ENCODE peak calls at places on chromosomes 13 and 19, in four cellular contexts. Z, S, B and G are unnamed samples.

GRCh38 chr13:76879211-76879875 is 6.9 kb downstream of the KCTD12 start:
- DNase-seq in Z (no peak), S (no peak), B (no peak), G (no peak)

GRCh38 chr13:102642475-102642874 is 45.7 kb downstream of the TPP2 start:
- DNase-seq in Z (peak; percentile 70), S (no peak), B (no peak), G (no peak)

GRCh38 chr19:11373166-11373884 is 1.1 kb upstream of the SWSAP1 start:
- DNase-seq in Z (no peak), S (no peak), B (no peak), G (no peak)

GRCh38 chr19:5321851-5322681 is 18.5 kb downstream of the PTPRS start:
- DNase-seq in Z (no peak), S (no peak), B (no peak), G (no peak)

GRCh38 chr19:41362143-41362847 is 1.7 kb downstream of the B9D2 start:
- DNase-seq in Z (no peak), S (no peak), B (no peak), G (no peak)

GRCh38 chr13:51067376-51068125 is 43.5 kb downstream of the C13orf42 start:
- DNase-seq in Z (no peak), S (no peak), B (no peak), G (no peak)

GRCh38 chr13:35333157-35333556 is 143.3 kb downstream of the MAB21L1 start:
- DNase-seq in Z (no peak), S (no peak), B (no peak), G (no peak)

GRCh38 chr19:35156673-35157014 is 2.1 kb downstream of the FXYD5 start:
- DNase-seq in Z (no peak), S (no peak), B (no peak), G (no peak)

GRCh38 chr13:32720026-32720425 is 133.8 kb downstream of the PDS5B start:
- DNase-seq in Z (no peak), S (no peak), B (no peak), G (no peak)

GRCh38 chr13:96632536-96633320 is 361.5 kb downstream of the OXGR1 start:
- DNase-seq in Z (no peak), S (no peak), B (no peak), G (no peak)

GRCh38 chr13:100443998-100444328 is 144.6 kb downstream of the GGACT start:
- DNase-seq in Z (no peak), S (no peak), B (no peak), G (no peak)

GRCh38 chr19:32404939-32405430 is 585 bp upstream of the DPY19L3 start:
- DNase-seq in Z (no peak), S (peak; percentile 93), B (no peak), G (no peak)

GRCh38 chr13:110915874-110916670 is 1.2 kb upstream of the ANKRD10 start:
- DNase-seq in Z (no peak), S (no peak), B (no peak), G (no peak)

GRCh38 chr13:110989331-110989730 is 74.5 kb upstream of the ANKRD10 start:
- DNase-seq in Z (no peak), S (no peak), B (no peak), G (no peak)

GRCh38 chr13:34254366-34254765 is 436.4 kb downstream of the RFC3 start:
- DNase-seq in Z (no peak), S (no peak), B (no peak), G (no peak)

GRCh38 chr13:80921556-80921955 is 580.6 kb upstream of the SPRY2 start:
- DNase-seq in Z (no peak), S (no peak), B (no peak), G (no peak)